ENCODE peak calls at places on chromosomes 13 and 19, in six cellular contexts. T is HepG2, B is endothelial cell of umbilical vein, X is NB4, J is K562, E is GM12878. Z is an unnamed sample.

GRCh38 chr19:34172661-34173144 is 399 bp downstream of the LSM14A start:
- DNase-seq in E (no peak), B (no peak), J (peak; percentile 70), T (no peak), X (no peak), Z (no peak)

GRCh38 chr13:38888309-38888708 is 102.3 kb downstream of the STOML3 start:
- DNase-seq in E (no peak), T (no peak), B (no peak), X (no peak), J (no peak), Z (no peak)

GRCh38 chr19:49441210-49441959 is at the start of gene SLC17A7:
- DNase-seq in X (no peak), J (peak; percentile 86), T (no peak), E (no peak), B (no peak), Z (peak; percentile 70)

GRCh38 chr19:16327501-16327900 is 2.9 kb downstream of the KLF2 start:
- DNase-seq in T (no peak), B (no peak), J (no peak), E (no peak), X (no peak), Z (no peak)

GRCh38 chr13:45036206-45036605 is 46.9 kb downstream of the GPALPP1 start:
- DNase-seq in T (no peak), E (no peak), B (no peak), J (no peak), X (no peak), Z (no peak)

GRCh38 chr19:40555978-40556689 is 20.5 kb upstream of the SHKBP1 start:
- DNase-seq in J (no peak), B (no peak), X (no peak), T (no peak), E (no peak), Z (no peak)

GRCh38 chr13:27264181-27264580 is 6.4 kb upstream of the RASL11A start:
- DNase-seq in T (no peak), X (no peak), B (no peak), J (no peak), E (no peak), Z (no peak)

GRCh38 chr19:10418281-10419199 is 1.8 kb upstream of the PDE4A start:
- DNase-seq in E (no peak), X (peak; percentile 91), B (no peak), J (peak; percentile 17), T (no peak), Z (no peak)

GRCh38 chr13:80379245-80379644 is 38.3 kb upstream of the SPRY2 start:
- DNase-seq in X (no peak), B (no peak), J (no peak), E (no peak), T (no peak), Z (peak; percentile 13)

DNA sequence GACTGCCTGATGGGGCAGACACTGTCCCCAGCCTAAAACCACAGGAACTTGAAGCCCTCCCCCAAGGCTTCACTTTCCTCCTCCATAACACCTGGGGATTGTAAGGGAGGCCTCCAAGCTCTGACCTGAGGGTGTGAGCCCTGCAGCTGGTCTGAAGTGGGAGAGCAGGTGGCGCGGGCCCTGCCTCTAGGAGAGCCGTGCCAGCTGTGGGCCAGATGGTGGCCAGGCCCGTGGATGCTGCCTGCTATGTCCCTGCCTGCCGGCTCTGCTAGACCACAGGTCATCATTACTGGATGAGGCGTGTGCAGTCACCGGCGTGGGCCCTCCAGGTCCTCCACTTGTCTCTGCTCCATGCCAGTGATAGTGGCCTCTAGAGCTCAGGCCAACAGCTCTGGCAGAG is 3.5 kb upstream of the KLHL26 start:
- DNase-seq in T (no peak), X (no peak), J (no peak), B (no peak), E (no peak), Z (no peak)
- TF ChIP-seq MYC in T (no peak), X (no peak), J (no peak), B (no peak), E (no peak), Z (no peak)

GRCh38 chr19:3132971-3133792 is 2.7 kb upstream of the GNA15 start:
- DNase-seq in E (peak; percentile 85), T (no peak), X (peak; percentile 92), B (no peak), J (peak; percentile 79), Z (no peak)
- TF ChIP-seq MYC in E (no peak), T (no peak), X (peak; percentile 26), B (no peak), J (no peak), Z (no peak)

DNA sequence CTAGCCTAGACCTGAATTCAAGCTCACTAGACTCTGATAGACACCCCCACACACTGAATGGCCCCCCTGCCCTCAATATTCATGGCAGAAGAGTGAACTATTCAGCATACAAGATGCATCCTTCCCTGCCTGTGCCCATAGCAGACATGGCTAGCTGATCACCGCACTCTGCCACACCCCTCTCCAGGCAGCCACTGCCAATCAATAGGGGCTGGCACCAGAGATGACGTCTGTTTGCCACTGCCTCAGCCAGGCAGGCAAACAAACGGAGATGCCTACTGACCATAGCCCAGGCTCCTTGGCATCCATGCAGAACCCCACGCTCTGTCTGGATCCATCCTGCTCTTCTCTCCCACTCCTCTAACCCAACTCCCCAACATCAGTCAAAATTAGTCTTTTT is 13.8 kb upstream of the NPAS1 start:
- DNase-seq in B (no peak), T (peak; percentile 33), E (no peak), X (peak; percentile 73), J (no peak), Z (peak; percentile 67)
- TF ChIP-seq MYC in B (no peak), T (no peak), E (no peak), X (no peak), J (no peak), Z (no peak)

DNA sequence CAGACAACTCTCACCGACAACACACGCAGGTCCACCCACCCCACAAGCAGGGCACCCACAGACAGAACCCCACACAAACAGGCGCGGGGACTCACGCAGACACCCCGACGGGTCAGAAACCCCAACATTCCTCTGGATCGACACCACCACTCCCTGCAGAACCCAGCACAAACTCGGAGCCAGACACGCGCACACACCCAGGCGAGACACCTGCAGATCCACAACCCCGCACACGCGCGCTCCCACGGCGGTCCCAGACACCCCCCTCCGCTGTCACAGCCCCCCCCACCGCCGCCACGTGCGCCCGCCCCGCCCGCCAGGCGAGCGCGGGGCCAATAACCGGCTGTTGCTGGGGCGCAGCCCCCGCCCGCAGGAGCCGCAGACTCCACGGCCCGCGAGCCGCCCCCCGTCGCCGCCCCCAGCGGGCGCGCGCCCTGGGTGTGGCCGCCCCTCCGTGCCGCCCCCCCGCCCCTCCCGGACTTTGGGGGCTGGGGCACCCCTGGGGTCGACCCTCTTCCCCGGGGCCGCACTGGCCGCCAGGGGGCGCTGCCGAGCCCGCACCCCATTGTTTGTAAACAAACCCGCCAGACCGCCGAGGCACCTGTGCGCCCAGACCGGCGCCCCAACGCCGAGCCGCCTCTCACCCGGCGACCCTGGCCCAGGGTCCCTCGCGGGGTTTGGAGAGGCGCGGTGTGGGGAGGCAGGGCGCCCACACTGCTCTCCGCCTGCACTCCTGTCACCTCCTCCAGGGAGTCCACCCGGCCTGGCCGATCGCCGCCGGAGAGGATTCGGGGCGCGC is 678 bp downstream of the BBC3 start:
- DNase-seq in J (peak; percentile 84), T (peak; percentile 32), B (peak; percentile 61), E (no peak), X (peak; percentile 86), Z (no peak)
- TF ChIP-seq MYC in J (peak; percentile 60), T (peak; percentile 15), B (no peak), E (no peak), X (peak; percentile 87), Z (no peak)

GRCh38 chr13:98413796-98414195 is 163.1 kb downstream of the STK24 start:
- DNase-seq in X (peak; percentile 11), E (no peak), T (no peak), J (no peak), B (no peak), Z (no peak)
- TF ChIP-seq MYC in X (no peak), E (no peak), T (no peak), J (no peak), B (no peak), Z (no peak)

GRCh38 chr13:59701261-59701660 is 462.5 kb downstream of the DIAPH3 start:
- DNase-seq in B (no peak), X (no peak), J (peak; percentile 6), E (no peak), T (peak; percentile 37), Z (no peak)
- TF ChIP-seq MYC in B (no peak), X (no peak), J (no peak), E (no peak), T (no peak), Z (no peak)

GRCh38 chr13:95509521-95510315 is 42.8 kb upstream of the CLDN10 start:
- DNase-seq in J (no peak), X (peak; percentile 84), E (no peak), T (no peak), B (no peak), Z (no peak)
- TF ChIP-seq MYC in J (no peak), X (peak; percentile 42), E (no peak), T (no peak), B (no peak), Z (no peak)

GRCh38 chr19:29858000-29858596 is 46.3 kb downstream of the CCNE1 start:
- DNase-seq in B (no peak), E (no peak), T (no peak), J (peak; percentile 77), X (peak; percentile 18), Z (peak; percentile 63)
- TF ChIP-seq MYC in B (no peak), E (no peak), T (no peak), J (no peak), X (no peak), Z (no peak)